ENCODE peak calls at places on chromosome 7, in six cellular contexts. G is IMR-90, Z is fibroblast of lung, L is MM.1S, E is PC-3, N is GM23248. B is an unnamed sample.
A peak's percentile ranks its signal among the peaks of the same experiment; 100 is the strongest.

GRCh38 chr7:155191901-155192478 is 105.7 kb upstream of the INSIG1 start:
- DNase-seq in G (no peak), Z (no peak), N (no peak), E (peak; percentile 55), L (no peak), B (no peak)

GRCh38 chr7:1561036-1561940 is 5.3 kb upstream of the TMEM184A start:
- DNase-seq in G (no peak), E (no peak), Z (no peak), L (no peak), N (no peak), B (no peak)

GRCh38 chr7:87926581-87927461 is 7.2 kb upstream of the ADAM22 start:
- DNase-seq in E (no peak), G (no peak), Z (peak; percentile 74), L (peak; percentile 93), N (no peak), B (peak; percentile 58)

GRCh38 chr7:159263430-159263829 is 118.8 kb upstream of the VIPR2 start:
- DNase-seq in G (no peak), E (no peak), Z (no peak), N (no peak), L (no peak), B (no peak)

GRCh38 chr7:134740364-134740763 is 39.1 kb upstream of the CALD1 start:
- DNase-seq in N (no peak), E (no peak), L (no peak), G (no peak), Z (no peak), B (no peak)

GRCh38 chr7:110994028-110994967 is 96.6 kb upstream of the LRRN3 start:
- DNase-seq in Z (peak; percentile 20), N (no peak), G (no peak), L (no peak), E (no peak), B (no peak)

GRCh38 chr7:74233655-74234280 is 20.4 kb downstream of the RFC2 start:
- DNase-seq in Z (peak; percentile 84), L (no peak), E (no peak), G (peak; percentile 99), N (peak; percentile 30), B (no peak)

GRCh38 chr7:91596287-91596686 is 284.2 kb downstream of the MTERF1 start:
- DNase-seq in G (no peak), Z (no peak), N (no peak), E (no peak), L (no peak), B (no peak)

GRCh38 chr7:87600130-87601124 is at the start of gene ABCB1:
- DNase-seq in N (peak; percentile 79), G (peak; percentile 35), Z (peak; percentile 79), E (no peak), L (peak; percentile 43), B (no peak)

GRCh38 chr7:1663857-1664651 is 6.0 kb upstream of the ELFN1 start:
- DNase-seq in Z (no peak), G (no peak), N (no peak), E (no peak), L (no peak), B (no peak)

GRCh38 chr7:141133646-141134045 is 59.8 kb downstream of the TMEM178B start:
- DNase-seq in E (no peak), N (no peak), G (no peak), L (no peak), Z (no peak), B (no peak)

GRCh38 chr7:18356195-18356645 is 139.3 kb upstream of the HDAC9 start:
- DNase-seq in L (peak; percentile 51), G (peak; percentile 28), N (peak; percentile 56), Z (peak; percentile 39), E (peak; percentile 43), B (peak; percentile 78)

GRCh38 chr7:12524794-12525386 is 45.6 kb upstream of the SCIN start:
- DNase-seq in E (peak; percentile 80), N (peak; percentile 64), G (peak; percentile 69), Z (peak; percentile 45), L (peak; percentile 64), B (peak; percentile 74)

GRCh38 chr7:152512711-152513110 is 76.9 kb upstream of the KMT2C start:
- DNase-seq in E (peak; percentile 7), Z (no peak), N (no peak), L (peak; percentile 93), G (no peak), B (peak; percentile 17)

GRCh38 chr7:79211724-79212123 is 241.7 kb downstream of the MAGI2 start:
- DNase-seq in E (no peak), G (peak; percentile 26), L (peak; percentile 13), N (no peak), Z (no peak), B (no peak)

GRCh38 chr7:71132521-71133231 is 732 bp downstream of the GALNT17 start:
- DNase-seq in G (no peak), N (peak; percentile 12), Z (peak; percentile 26), L (no peak), E (no peak), B (no peak)

GRCh38 chr7:2037301-2037804 is 195.4 kb downstream of the MAD1L1 start:
- DNase-seq in Z (no peak), E (no peak), G (peak; percentile 44), L (no peak), N (no peak), B (no peak)

GRCh38 chr7:29988391-29989256 is 977 bp downstream of the SCRN1 start:
- DNase-seq in L (peak; percentile 29), G (peak; percentile 73), N (peak; percentile 72), E (peak; percentile 51), Z (peak; percentile 88), B (peak; percentile 93)

GRCh38 chr7:149202831-149203231 is 7.5 kb downstream of the ZNF282 start:
- DNase-seq in Z (peak; percentile 70), E (no peak), G (peak; percentile 31), L (no peak), N (peak; percentile 75), B (no peak)
- H4K20me1 ChIP-seq in Z (no peaks in the 10 kb centered on the region), E (no peaks in the 10 kb centered on the region), G (peaks cover 22% of the 10 kb centered on the region), L (no peaks in the 10 kb centered on the region), N (no peaks in the 10 kb centered on the region), B (no peaks in the 10 kb centered on the region)

GRCh38 chr7:151410405-151411390 is 860 bp upstream of the WDR86 start:
- DNase-seq in E (no peak), N (no peak), G (no peak), Z (no peak), L (no peak), B (no peak)

GRCh38 chr7:151406886-151407583 is 2.8 kb downstream of the WDR86 start:
- DNase-seq in G (no peak), L (no peak), E (no peak), N (no peak), Z (no peak), B (no peak)

GRCh38 chr7:151409555-151410404 is at the start of gene WDR86:
- DNase-seq in L (no peak), E (no peak), Z (no peak), G (no peak), N (no peak), B (no peak)

GRCh38 chr7:151408498-151408838 is 1.4 kb downstream of the WDR86 start:
- DNase-seq in Z (no peak), G (no peak), E (no peak), L (no peak), N (no peak), B (no peak)

GRCh38 chr7:151408839-151409554 is 841 bp downstream of the WDR86 start:
- DNase-seq in Z (peak; percentile 14), N (no peak), L (peak; percentile 45), G (no peak), E (no peak), B (no peak)
- H3K27ac ChIP-seq in Z (no peak overlapping the region), N (no peak overlapping the region), L (no peak overlapping the region), G (no peak overlapping the region), E (no peak overlapping the region), B (no peak overlapping the region)

GRCh38 chr7:123715198-123715597 is 33.6 kb downstream of the WASL start:
- DNase-seq in E (peak; percentile 57), N (no peak), G (peak; percentile 9), L (no peak), Z (peak; percentile 33), B (no peak)
- H4K20me1 ChIP-seq in E (peaks cover 6% of the 10 kb centered on the region), N (peaks cover 42% of the 10 kb centered on the region), G (peaks cover 41% of the 10 kb centered on the region), L (peaks cover 10% of the 10 kb centered on the region), Z (no peaks in the 10 kb centered on the region), B (no peaks in the 10 kb centered on the region)

GRCh38 chr7:24457215-24457549 is 116.1 kb upstream of the PALS2 start:
- DNase-seq in N (no peak), E (no peak), L (no peak), G (no peak), Z (no peak), B (no peak)
- H3K27ac ChIP-seq in N (no peak overlapping the region), E (no peak overlapping the region), L (no peak overlapping the region), G (no peak overlapping the region), Z (no peak overlapping the region), B (no peak overlapping the region)

GRCh38 chr7:6231184-6231583 is 41.2 kb downstream of the CYTH3 start:
- DNase-seq in N (no peak), E (no peak), G (no peak), Z (no peak), L (no peak), B (no peak)

GRCh38 chr7:6232130-6232529 is 40.3 kb downstream of the CYTH3 start:
- DNase-seq in E (no peak), G (no peak), L (no peak), N (no peak), Z (no peak), B (no peak)

GRCh38 chr7:6234384-6234783 is 38.0 kb downstream of the CYTH3 start:
- DNase-seq in G (no peak), N (no peak), Z (no peak), E (no peak), L (no peak), B (peak; percentile 44)

GRCh38 chr7:6235029-6235627 is 37.3 kb downstream of the CYTH3 start:
- DNase-seq in L (no peak), N (no peak), E (no peak), G (no peak), Z (no peak), B (no peak)

GRCh38 chr7:6232534-6232933 is 39.9 kb downstream of the CYTH3 start:
- DNase-seq in N (no peak), Z (no peak), E (no peak), G (no peak), L (no peak), B (no peak)
- H4K20me1 ChIP-seq in N (peaks cover 5% of the 10 kb centered on the region), Z (no peaks in the 10 kb centered on the region), E (peaks cover 3% of the 10 kb centered on the region), G (peaks cover 19% of the 10 kb centered on the region), L (no peaks in the 10 kb centered on the region), B (no peaks in the 10 kb centered on the region)

GRCh38 chr7:143250199-143250598 is 13.0 kb upstream of the GSTK1 start:
- DNase-seq in G (no peak), N (no peak), Z (no peak), L (no peak), E (no peak), B (no peak)
- H3K27ac ChIP-seq in G (no peak overlapping the region), N (no peak overlapping the region), Z (no peak overlapping the region), L (no peak overlapping the region), E (no peak overlapping the region), B (no peak overlapping the region)

DNA sequence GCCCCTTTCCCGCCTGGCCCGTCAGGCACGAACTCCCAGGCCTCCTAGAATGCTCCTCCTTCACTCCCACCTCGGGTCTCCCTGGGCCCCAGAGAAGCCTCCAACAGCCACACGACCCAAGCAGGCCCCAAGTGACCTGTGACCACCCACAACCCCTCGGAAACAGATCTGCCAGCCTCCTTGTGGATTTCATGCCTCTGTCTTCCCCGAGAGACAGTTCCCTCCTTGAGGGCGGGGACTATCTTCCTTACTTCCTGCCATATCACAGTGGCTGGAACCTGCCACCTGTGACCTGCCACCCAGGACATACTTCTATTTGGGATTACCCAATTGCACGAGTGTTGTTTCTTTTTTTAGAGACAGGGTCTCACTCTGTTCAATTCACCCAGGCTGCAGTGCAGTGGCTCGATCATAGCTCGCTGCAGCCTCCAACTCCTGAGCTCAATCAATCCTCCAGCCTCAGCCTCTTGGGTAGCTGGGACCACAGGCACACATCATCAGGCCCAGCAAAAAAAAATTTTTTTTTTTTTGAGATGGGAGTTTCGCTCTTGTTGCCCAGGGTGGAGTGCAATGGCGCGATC is 25.9 kb downstream of the TNRC18 start:
- DNase-seq in L (no peak), E (no peak), Z (no peak), G (no peak), N (peak; percentile 20), B (no peak)
- H4K20me1 ChIP-seq in L (no peaks in the 10 kb centered on the region), E (no peaks in the 10 kb centered on the region), Z (no peaks in the 10 kb centered on the region), G (peaks cover 69% of the 10 kb centered on the region), N (no peaks in the 10 kb centered on the region), B (no peaks in the 10 kb centered on the region)